ENCODE peak calls at places on chromosomes 1 and 21, in seven cellular contexts. One of them, this sample, is unnamed.

GRCh38 chr1:37673920-37674319 is 18.4 kb upstream of the CDCA8 start:
- DNase-seq in D721Med: no peak
- DNase-seq in fibroblast of the aortic adventitia: no peak
- DNase-seq in psoas muscle: no peak
- DNase-seq in heart left ventricle: no peak
- DNase-seq in suprapubic skin: no peak
- DNase-seq in fibroblast of lung: no peak
- DNase-seq in this sample: no peak

GRCh38 chr1:44826375-44827196 is 16.5 kb downstream of the PTCH2 start:
- DNase-seq in D721Med: no peak
- DNase-seq in heart left ventricle: peak
- DNase-seq in psoas muscle: peak
- DNase-seq in fibroblast of the aortic adventitia: peak
- DNase-seq in fibroblast of lung: no peak
- DNase-seq in suprapubic skin: no peak
- DNase-seq in this sample: no peak

GRCh38 chr1:48469616-48470500 is 2.1 kb downstream of the SPATA6 start:
- DNase-seq in heart left ventricle: peak
- DNase-seq in fibroblast of the aortic adventitia: peak
- DNase-seq in psoas muscle: peak
- DNase-seq in fibroblast of lung: peak
- DNase-seq in D721Med: no peak
- DNase-seq in suprapubic skin: no peak
- DNase-seq in this sample: no peak

GRCh38 chr1:179781962-179782361 is 38.9 kb downstream of the FAM163A start:
- DNase-seq in fibroblast of lung: no peak
- DNase-seq in fibroblast of the aortic adventitia: peak
- DNase-seq in heart left ventricle: peak
- DNase-seq in suprapubic skin: no peak
- DNase-seq in D721Med: no peak
- DNase-seq in psoas muscle: no peak
- DNase-seq in this sample: no peak

GRCh38 chr1:67019600-67020136 is 34.3 kb downstream of the SLC35D1 start:
- DNase-seq in fibroblast of lung: peak
- DNase-seq in suprapubic skin: no peak
- DNase-seq in D721Med: no peak
- DNase-seq in heart left ventricle: no peak
- DNase-seq in psoas muscle: no peak
- DNase-seq in fibroblast of the aortic adventitia: peak
- DNase-seq in this sample: no peak

GRCh38 chr1:200090252-200091159 is 63.0 kb downstream of the NR5A2 start:
- DNase-seq in heart left ventricle: no peak
- DNase-seq in suprapubic skin: no peak
- DNase-seq in D721Med: no peak
- DNase-seq in fibroblast of the aortic adventitia: peak
- DNase-seq in fibroblast of lung: peak
- DNase-seq in psoas muscle: no peak
- DNase-seq in this sample: no peak

GRCh38 chr1:63913533-63913932 is 139.7 kb downstream of the ROR1 start:
- DNase-seq in psoas muscle: no peak
- DNase-seq in fibroblast of lung: no peak
- DNase-seq in heart left ventricle: peak
- DNase-seq in suprapubic skin: no peak
- DNase-seq in fibroblast of the aortic adventitia: no peak
- DNase-seq in D721Med: no peak
- DNase-seq in this sample: no peak

GRCh38 chr1:248730507-248731335 is 24.8 kb downstream of the LYPD8 start:
- DNase-seq in psoas muscle: no peak
- DNase-seq in heart left ventricle: no peak
- DNase-seq in fibroblast of lung: no peak
- DNase-seq in D721Med: no peak
- DNase-seq in fibroblast of the aortic adventitia: no peak
- DNase-seq in suprapubic skin: no peak
- DNase-seq in this sample: no peak

GRCh38 chr1:167533851-167534300 is 15.5 kb upstream of the CD247 start:
- DNase-seq in fibroblast of the aortic adventitia: peak
- DNase-seq in fibroblast of lung: peak
- DNase-seq in D721Med: peak
- DNase-seq in suprapubic skin: no peak
- DNase-seq in heart left ventricle: peak
- DNase-seq in psoas muscle: peak
- DNase-seq in this sample: peak

GRCh38 chr1:162195567-162195966 is 126.1 kb downstream of the NOS1AP start:
- DNase-seq in fibroblast of lung: peak
- DNase-seq in D721Med: no peak
- DNase-seq in suprapubic skin: no peak
- DNase-seq in psoas muscle: no peak
- DNase-seq in fibroblast of the aortic adventitia: no peak
- DNase-seq in heart left ventricle: no peak
- DNase-seq in this sample: no peak

GRCh38 chr1:231200417-231201031 is 38.7 kb downstream of the TRIM67 start:
- DNase-seq in D721Med: no peak
- DNase-seq in psoas muscle: no peak
- DNase-seq in fibroblast of the aortic adventitia: peak
- DNase-seq in fibroblast of lung: peak
- DNase-seq in heart left ventricle: no peak
- DNase-seq in suprapubic skin: no peak
- DNase-seq in this sample: no peak

GRCh38 chr1:47881505-47882442 is 115.4 kb downstream of the TRABD2B start:
- DNase-seq in fibroblast of the aortic adventitia: no peak
- DNase-seq in D721Med: no peak
- DNase-seq in suprapubic skin: no peak
- DNase-seq in heart left ventricle: no peak
- DNase-seq in fibroblast of lung: no peak
- DNase-seq in psoas muscle: no peak
- DNase-seq in this sample: no peak

GRCh38 chr1:174999926-175000696 is at the start of gene CACYBP:
- DNase-seq in fibroblast of lung: peak
- DNase-seq in psoas muscle: peak
- DNase-seq in heart left ventricle: no peak
- DNase-seq in fibroblast of the aortic adventitia: peak
- DNase-seq in D721Med: no peak
- DNase-seq in suprapubic skin: no peak
- DNase-seq in this sample: peak

GRCh38 chr21:32674038-32674437 is 53.8 kb downstream of the SYNJ1 start:
- DNase-seq in suprapubic skin: no peak
- DNase-seq in fibroblast of lung: no peak
- DNase-seq in psoas muscle: no peak
- DNase-seq in heart left ventricle: no peak
- DNase-seq in D721Med: no peak
- DNase-seq in fibroblast of the aortic adventitia: no peak
- DNase-seq in this sample: no peak

GRCh38 chr1:175829845-175830244 is 86.5 kb upstream of the TNR start:
- DNase-seq in fibroblast of lung: no peak
- DNase-seq in heart left ventricle: no peak
- DNase-seq in suprapubic skin: no peak
- DNase-seq in fibroblast of the aortic adventitia: no peak
- DNase-seq in psoas muscle: no peak
- DNase-seq in D721Med: no peak
- DNase-seq in this sample: no peak

GRCh38 chr1:232598133-232598532 is 31.8 kb downstream of the SIPA1L2 start:
- DNase-seq in fibroblast of lung: no peak
- DNase-seq in D721Med: no peak
- DNase-seq in heart left ventricle: no peak
- DNase-seq in psoas muscle: no peak
- DNase-seq in suprapubic skin: no peak
- DNase-seq in fibroblast of the aortic adventitia: no peak
- DNase-seq in this sample: no peak

GRCh38 chr1:232600430-232601258 is 29.3 kb downstream of the SIPA1L2 start:
- DNase-seq in fibroblast of lung: peak
- DNase-seq in D721Med: no peak
- DNase-seq in fibroblast of the aortic adventitia: no peak
- DNase-seq in heart left ventricle: no peak
- DNase-seq in suprapubic skin: no peak
- DNase-seq in psoas muscle: no peak
- DNase-seq in this sample: no peak

GRCh38 chr1:232598837-232599177 is 31.1 kb downstream of the SIPA1L2 start:
- DNase-seq in fibroblast of lung: no peak
- DNase-seq in fibroblast of the aortic adventitia: no peak
- DNase-seq in suprapubic skin: no peak
- DNase-seq in psoas muscle: no peak
- DNase-seq in D721Med: no peak
- DNase-seq in heart left ventricle: no peak
- DNase-seq in this sample: no peak

GRCh38 chr1:232599178-232600041 is 30.5 kb downstream of the SIPA1L2 start:
- DNase-seq in heart left ventricle: no peak
- DNase-seq in D721Med: no peak
- DNase-seq in psoas muscle: no peak
- DNase-seq in suprapubic skin: no peak
- DNase-seq in fibroblast of lung: no peak
- DNase-seq in fibroblast of the aortic adventitia: peak
- DNase-seq in this sample: no peak

DNA sequence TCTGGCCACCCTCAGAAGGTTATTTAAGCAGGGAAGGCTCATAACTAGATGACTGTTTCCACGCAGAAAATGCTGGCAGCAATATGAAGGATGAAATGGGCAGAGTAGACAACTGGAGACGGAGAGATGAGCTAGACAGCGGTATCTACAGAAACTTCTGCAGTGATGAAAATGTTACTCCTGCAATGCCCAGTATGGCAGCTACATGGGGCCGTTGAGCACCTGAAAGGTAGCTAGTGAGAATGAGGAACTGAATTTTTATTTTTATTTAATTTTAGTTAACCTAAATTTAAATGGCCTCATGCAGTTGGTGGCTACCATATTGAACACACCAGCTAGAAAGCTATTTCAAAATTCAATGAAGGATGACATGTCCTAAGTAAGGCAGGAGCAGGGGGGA is 27.3 kb downstream of the SIPA1L2 start:
- DNase-seq in D721Med: no peak
- DNase-seq in fibroblast of the aortic adventitia: no peak
- DNase-seq in psoas muscle: no peak
- DNase-seq in fibroblast of lung: no peak
- DNase-seq in suprapubic skin: no peak
- DNase-seq in heart left ventricle: no peak
- DNase-seq in this sample: no peak
- TF ChIP-seq CTCF in D721Med: peak
- TF ChIP-seq CTCF in fibroblast of the aortic adventitia: peak
- TF ChIP-seq CTCF in psoas muscle: no peak
- TF ChIP-seq CTCF in fibroblast of lung: no peak
- TF ChIP-seq CTCF in suprapubic skin: no peak
- TF ChIP-seq CTCF in heart left ventricle: no peak
- TF ChIP-seq CTCF in this sample: peak

DNA sequence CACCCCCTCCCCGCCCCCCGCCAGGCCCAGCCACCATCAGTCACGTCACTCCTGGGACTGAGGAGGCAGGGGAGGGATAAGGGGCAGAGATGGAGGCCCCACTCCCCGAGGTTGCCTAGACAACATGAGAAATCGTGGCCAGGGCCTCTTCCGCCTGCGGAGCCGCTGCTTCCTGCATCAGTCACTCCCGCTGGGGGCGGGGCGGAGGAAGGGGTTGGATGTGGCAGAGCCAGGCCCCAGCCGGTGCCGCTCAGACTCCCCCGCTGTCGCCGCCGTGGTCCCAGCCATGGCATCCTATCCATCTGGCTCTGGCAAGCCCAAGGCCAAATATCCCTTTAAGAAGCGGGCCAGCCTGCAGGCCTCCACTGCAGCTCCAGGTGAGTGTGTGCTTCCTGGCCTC is 1.3 kb downstream of the AMPD2 start:
- DNase-seq in fibroblast of the aortic adventitia: peak
- DNase-seq in psoas muscle: peak
- DNase-seq in D721Med: peak
- DNase-seq in heart left ventricle: peak
- DNase-seq in suprapubic skin: peak
- DNase-seq in fibroblast of lung: peak
- DNase-seq in this sample: peak
- TF ChIP-seq CTCF in fibroblast of the aortic adventitia: no peak
- TF ChIP-seq CTCF in psoas muscle: no peak
- TF ChIP-seq CTCF in D721Med: no peak
- TF ChIP-seq CTCF in heart left ventricle: no peak
- TF ChIP-seq CTCF in suprapubic skin: no peak
- TF ChIP-seq CTCF in fibroblast of lung: no peak
- TF ChIP-seq CTCF in this sample: no peak

GRCh38 chr21:15522148-15522547 is 207.6 kb upstream of the USP25 start:
- DNase-seq in psoas muscle: no peak
- DNase-seq in fibroblast of lung: no peak
- DNase-seq in D721Med: no peak
- DNase-seq in heart left ventricle: no peak
- DNase-seq in fibroblast of the aortic adventitia: no peak
- DNase-seq in suprapubic skin: peak
- DNase-seq in this sample: no peak

GRCh38 chr21:15521644-15522001 is 208.2 kb upstream of the USP25 start:
- DNase-seq in fibroblast of the aortic adventitia: no peak
- DNase-seq in fibroblast of lung: no peak
- DNase-seq in heart left ventricle: no peak
- DNase-seq in psoas muscle: no peak
- DNase-seq in D721Med: no peak
- DNase-seq in suprapubic skin: no peak
- DNase-seq in this sample: no peak

GRCh38 chr21:15517394-15517793 is 212.4 kb upstream of the USP25 start:
- DNase-seq in suprapubic skin: no peak
- DNase-seq in heart left ventricle: no peak
- DNase-seq in psoas muscle: no peak
- DNase-seq in fibroblast of lung: no peak
- DNase-seq in fibroblast of the aortic adventitia: no peak
- DNase-seq in D721Med: no peak
- DNase-seq in this sample: no peak

GRCh38 chr21:15524855-15525254 is 204.9 kb upstream of the USP25 start:
- DNase-seq in D721Med: no peak
- DNase-seq in fibroblast of the aortic adventitia: no peak
- DNase-seq in heart left ventricle: no peak
- DNase-seq in suprapubic skin: no peak
- DNase-seq in fibroblast of lung: no peak
- DNase-seq in psoas muscle: no peak
- DNase-seq in this sample: no peak

DNA sequence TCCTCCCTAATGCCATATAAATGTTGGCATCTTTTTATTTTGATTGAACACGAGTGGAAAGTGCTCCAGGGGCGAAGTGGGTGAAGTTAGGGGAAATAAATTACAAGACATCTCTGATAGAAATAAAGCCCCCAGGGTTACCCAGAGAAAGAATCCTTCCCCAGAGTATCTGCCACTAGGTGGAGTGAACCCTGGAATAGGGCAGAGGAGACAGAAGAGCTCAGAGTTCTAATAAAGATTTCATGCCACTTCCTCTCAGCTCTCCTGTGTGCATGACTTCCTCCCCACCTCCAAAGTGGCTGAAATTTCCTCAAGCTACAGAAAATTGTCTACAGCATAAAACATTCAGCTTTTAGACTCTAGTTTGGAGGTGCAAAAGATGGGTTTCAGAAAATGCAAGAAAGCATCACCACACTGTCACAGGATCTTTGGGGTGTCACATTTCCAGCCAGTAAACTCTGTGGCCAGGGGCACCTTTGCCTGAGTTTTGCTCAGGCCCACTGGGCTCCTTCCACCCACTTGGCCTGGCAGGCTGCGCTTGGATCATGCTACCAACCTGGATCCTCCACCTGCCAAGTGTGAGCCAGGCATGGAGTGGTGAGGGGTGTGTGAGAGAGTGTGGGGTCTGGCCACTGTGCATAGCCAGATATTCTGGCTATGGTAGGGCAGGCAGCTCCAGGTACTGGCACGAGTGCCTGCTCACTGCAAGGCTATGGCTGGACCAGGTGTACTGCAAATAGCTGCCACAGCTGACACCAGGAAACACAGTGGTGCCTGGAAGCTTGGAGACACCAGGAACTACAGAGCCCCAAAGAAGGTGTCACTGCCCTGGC is 208.8 kb upstream of the USP25 start:
- DNase-seq in fibroblast of the aortic adventitia: no peak
- DNase-seq in heart left ventricle: no peak
- DNase-seq in psoas muscle: no peak
- DNase-seq in fibroblast of lung: no peak
- DNase-seq in suprapubic skin: no peak
- DNase-seq in D721Med: no peak
- DNase-seq in this sample: no peak
- TF ChIP-seq CTCF in fibroblast of the aortic adventitia: peak
- TF ChIP-seq CTCF in heart left ventricle: no peak
- TF ChIP-seq CTCF in psoas muscle: peak
- TF ChIP-seq CTCF in fibroblast of lung: peak
- TF ChIP-seq CTCF in suprapubic skin: no peak
- TF ChIP-seq CTCF in D721Med: no peak
- TF ChIP-seq CTCF in this sample: no peak

GRCh38 chr1:31570228-31570627 is 6.1 kb upstream of the TINAGL1 start:
- DNase-seq in fibroblast of lung: no peak
- DNase-seq in D721Med: no peak
- DNase-seq in heart left ventricle: no peak
- DNase-seq in suprapubic skin: peak
- DNase-seq in psoas muscle: no peak
- DNase-seq in fibroblast of the aortic adventitia: no peak
- DNase-seq in this sample: peak
- TF ChIP-seq CTCF in fibroblast of lung: no peak
- TF ChIP-seq CTCF in D721Med: no peak
- TF ChIP-seq CTCF in heart left ventricle: no peak
- TF ChIP-seq CTCF in suprapubic skin: no peak
- TF ChIP-seq CTCF in psoas muscle: no peak
- TF ChIP-seq CTCF in fibroblast of the aortic adventitia: no peak
- TF ChIP-seq CTCF in this sample: no peak